ENCODE peak calls at places on chromosome 17, in four cellular contexts. O is fibroblast of mammary gland, Y is left cardiac atrium, P is LoVo. E is an unnamed sample.

GRCh38 chr17:27293359-27293897 is 486 bp upstream of the WSB1 start:
- DNase-seq in O (no peak), P (no peak), Y (no peak), E (no peak)

GRCh38 chr17:45907720-45908395 is 13.5 kb downstream of the MAPT start:
- DNase-seq in O (no peak), Y (no peak), P (no peak), E (no peak)

GRCh38 chr17:17782425-17783120 is 54.2 kb downstream of the SREBF1 start:
- DNase-seq in P (no peak), Y (no peak), O (no peak), E (no peak)

GRCh38 chr17:18002171-18002570 is 29.5 kb downstream of the DRC3 start:
- DNase-seq in O (peak), Y (no peak), P (no peak), E (peak)

GRCh38 chr17:11644265-11645212 is 46.3 kb downstream of the DNAH9 start:
- DNase-seq in O (peak), Y (peak), P (peak), E (peak)

GRCh38 chr17:15894258-15894657 is 50.7 kb upstream of the ADORA2B start:
- DNase-seq in P (no peak), Y (no peak), O (no peak), E (no peak)

GRCh38 chr17:78933959-78934568 is 8.9 kb upstream of the TIMP2 start:
- DNase-seq in P (peak), O (peak), Y (peak), E (peak)

GRCh38 chr17:12180644-12181261 is 160.1 kb downstream of the MAP2K4 start:
- DNase-seq in Y (no peak), P (peak), O (peak), E (peak)

GRCh38 chr17:49148171-49148570 is 15.6 kb downstream of the B4GALNT2 start:
- DNase-seq in P (no peak), O (no peak), Y (no peak), E (no peak)

GRCh38 chr17:29068828-29069227 is 25.9 kb downstream of the PIPOX start:
- DNase-seq in P (no peak), O (peak), Y (no peak), E (no peak)

GRCh38 chr17:33667052-33667509 is 374.0 kb upstream of the ASIC2 start:
- DNase-seq in Y (no peak), P (peak), O (no peak), E (no peak)

GRCh38 chr17:22142091-22142490 is 449.8 kb downstream of the KCNJ18 start:
- DNase-seq in O (no peak), Y (no peak), P (no peak), E (no peak)

GRCh38 chr17:35345926-35346771 is 27.3 kb downstream of the SLFN11 start:
- DNase-seq in Y (peak), O (peak), P (no peak), E (peak)

GRCh38 chr17:50129946-50130777 is at the start of gene SAMD14:
- DNase-seq in Y (no peak), O (no peak), P (no peak), E (peak)

GRCh38 chr17:78588258-78589030 is 11.2 kb upstream of the DNAH17 start:
- DNase-seq in P (no peak), O (no peak), Y (no peak), E (no peak)

GRCh38 chr17:30570191-30570590 is 93.0 kb downstream of the GOSR1 start:
- DNase-seq in O (no peak), Y (no peak), P (no peak), E (no peak)

GRCh38 chr17:80755650-80756405 is 211.2 kb downstream of the RPTOR start:
- DNase-seq in O (no peak), P (no peak), Y (no peak), E (no peak)

E was measured in AG10803.